ENCODE peak calls at places on chromosomes 13 and 19, in four cellular contexts. J is GOT3; V is heart right ventricle; C is CD4-positive, alpha-beta T cell. T is an unnamed sample.

GRCh38 chr19:10991521-10992081 is 30.8 kb downstream of the SMARCA4 start:
- DNase-seq in J (no peak), V (no peak), C (no peak), T (no peak)

GRCh38 chr19:1000095-1000494 is at the start of gene GRIN3B:
- DNase-seq in J (no peak), V (peak; percentile 50), C (peak; percentile 54), T (peak; percentile 69)

GRCh38 chr13:42615691-42616090 is 41.7 kb downstream of the TNFSF11 start:
- DNase-seq in J (no peak), V (no peak), C (no peak), T (no peak)

GRCh38 chr13:76820759-76821158 is 65.4 kb downstream of the KCTD12 start:
- DNase-seq in J (no peak), V (peak; percentile 40), C (no peak), T (no peak)

GRCh38 chr13:113864303-113864890 is 521 bp upstream of the GAS6 start:
- DNase-seq in J (no peak), V (no peak), C (no peak), T (no peak)

GRCh38 chr19:3609779-3610719 is 3.4 kb upstream of the TBXA2R start:
- DNase-seq in J (no peak), V (peak; percentile 12), C (no peak), T (no peak)

GRCh38 chr13:100362371-100362770 is 226.2 kb downstream of the GGACT start:
- DNase-seq in J (no peak), V (no peak), C (no peak), T (no peak)

GRCh38 chr13:90447034-90447734 is 900.3 kb upstream of the MIR17HG start:
- DNase-seq in J (no peak), V (no peak), C (no peak), T (no peak)

GRCh38 chr19:39765091-39766076 is 13.3 kb upstream of the LEUTX start:
- DNase-seq in J (no peak), V (no peak), C (peak; percentile 23), T (peak; percentile 83)

T was measured in NCI-H82.